ENCODE peak calls at places on chromosomes 1 and 21, in four cellular contexts. O is SK-N-SH, H is Panc1, M is A549. I is an unnamed sample. For H3K4me1, the result is how much of the 10 kb centered on the place peaks cover.

GRCh38 chr1:109986054-109986444 is 1.5 kb downstream of the AHCYL1 start:
- DNase-seq in O (no peak), H (no peak), M (no peak), I (peak)

GRCh38 chr1:189269011-189269410 is 1208.7 kb downstream of the BRINP3 start:
- DNase-seq in O (no peak), H (no peak), M (peak), I (peak)

GRCh38 chr1:18107671-18108312 is at the start of gene IGSF21:
- DNase-seq in O (peak), H (no peak), M (no peak), I (peak)

GRCh38 chr21:44530903-44531605 is 8.9 kb downstream of the KRTAP10-1 start:
- DNase-seq in O (no peak), H (no peak), M (no peak), I (no peak)

GRCh38 chr1:169683661-169684060 is 27.8 kb downstream of the SELL start:
- DNase-seq in O (no peak), H (no peak), M (no peak), I (no peak)

GRCh38 chr21:44282370-44282769 is 3.3 kb upstream of the AIRE start:
- DNase-seq in O (no peak), H (no peak), M (no peak), I (no peak)

GRCh38 chr1:20110679-20111078 is 8.7 kb downstream of the PLA2G2D start:
- DNase-seq in O (no peak), H (no peak), M (no peak), I (no peak)

GRCh38 chr1:43344267-43344666 is 6.6 kb downstream of the MPL start:
- DNase-seq in O (no peak), H (no peak), M (no peak), I (no peak)

GRCh38 chr1:27726173-27726793 is 522 bp downstream of the FAM76A start:
- DNase-seq in O (peak), H (no peak), M (peak), I (peak)

GRCh38 chr1:78722521-78722920 is 72.9 kb downstream of the IFI44 start:
- DNase-seq in O (no peak), H (no peak), M (no peak), I (no peak)

GRCh38 chr1:24897263-24898151 is 32.6 kb downstream of the RUNX3 start:
- DNase-seq in O (peak), H (no peak), M (no peak), I (no peak)

GRCh38 chr1:236287757-236288619 is 6.2 kb upstream of the ERO1B start:
- DNase-seq in O (peak), H (no peak), M (no peak), I (peak)

GRCh38 chr1:2494323-2494693 is 18.2 kb downstream of the PLCH2 start:
- DNase-seq in O (no peak), H (peak), M (peak), I (no peak)

GRCh38 chr1:154860154-154860870 is 9.8 kb downstream of the KCNN3 start:
- DNase-seq in O (no peak), H (no peak), M (no peak), I (no peak)

GRCh38 chr1:204623894-204624361 is 61.6 kb downstream of the LRRN2 start:
- DNase-seq in O (peak), H (no peak), M (peak), I (peak)

GRCh38 chr1:116375165-116375883 is 2.3 kb downstream of the ATP1A1 start:
- DNase-seq in O (no peak), H (no peak), M (no peak), I (no peak)

GRCh38 chr1:67570473-67571143 is 114.4 kb upstream of the GADD45A start:
- DNase-seq in O (no peak), H (no peak), M (peak), I (no peak)

GRCh38 chr1:204426035-204426436 is 14.4 kb upstream of the PPP1R15B start:
- DNase-seq in O (no peak), H (no peak), M (peak), I (no peak)

GRCh38 chr1:33878392-33878791 is 14.5 kb downstream of the HMGB4 start:
- DNase-seq in O (no peak), H (no peak), M (no peak), I (no peak)

GRCh38 chr1:174968750-174969244 is 30.9 kb upstream of the CACYBP start:
- DNase-seq in O (no peak), H (no peak), M (no peak), I (no peak)

GRCh38 chr1:152760551-152761190 is 2.8 kb downstream of the KPRP start:
- DNase-seq in O (no peak), H (no peak), M (no peak), I (no peak)

GRCh38 chr1:48177257-48177656 is 45.3 kb upstream of the SLC5A9 start:
- DNase-seq in O (no peak), H (no peak), M (no peak), I (peak)

GRCh38 chr1:190436615-190437014 is 41.0 kb downstream of the BRINP3 start:
- DNase-seq in O (peak), H (peak), M (peak), I (no peak)

GRCh38 chr1:44377925-44378784 is 23.1 kb upstream of the ERI3 start:
- DNase-seq in O (peak), H (no peak), M (peak), I (peak)

GRCh38 chr1:228646717-228647522 is 88.4 kb upstream of the RHOU start:
- DNase-seq in O (peak), H (peak), M (peak), I (peak)

GRCh38 chr21:38913120-38913975 is 107.6 kb downstream of the ETS2 start:
- DNase-seq in O (peak), H (no peak), M (peak), I (peak)

GRCh38 chr1:155320661-155321576 is at the start of gene RUSC1:
- DNase-seq in O (peak), H (no peak), M (no peak), I (peak)

GRCh38 chr1:55154616-55155015 is 60.5 kb downstream of the USP24 start:
- DNase-seq in O (no peak), H (no peak), M (no peak), I (no peak)

GRCh38 chr1:210440081-210440480 is 111.4 kb downstream of the HHAT start:
- DNase-seq in O (no peak), H (no peak), M (no peak), I (no peak)

GRCh38 chr1:46058936-46059335 is 73.5 kb downstream of the PIK3R3 start:
- DNase-seq in O (no peak), H (no peak), M (no peak), I (no peak)

GRCh38 chr1:115839706-115840095 is 1.2 kb downstream of the NHLH2 start:
- DNase-seq in O (no peak), H (no peak), M (no peak), I (no peak)

GRCh38 chr1:80922906-80923305 is 877.8 kb upstream of the ADGRL2 start:
- DNase-seq in O (no peak), H (no peak), M (no peak), I (no peak)

GRCh38 chr21:42317341-42317741 is 2.1 kb upstream of the TFF3 start:
- DNase-seq in O (no peak), H (no peak), M (no peak), I (no peak)

GRCh38 chr1:63317007-63317813 is 5.2 kb upstream of the FOXD3 start:
- DNase-seq in O (peak), H (peak), M (peak), I (peak)

GRCh38 chr1:46719689-46720088 is 775 bp upstream of the EFCAB14 start:
- DNase-seq in O (no peak), H (no peak), M (no peak), I (peak)

GRCh38 chr1:172219966-172220365 is 200.5 kb upstream of the C1orf105 start:
- DNase-seq in O (no peak), H (no peak), M (no peak), I (no peak)

DNA sequence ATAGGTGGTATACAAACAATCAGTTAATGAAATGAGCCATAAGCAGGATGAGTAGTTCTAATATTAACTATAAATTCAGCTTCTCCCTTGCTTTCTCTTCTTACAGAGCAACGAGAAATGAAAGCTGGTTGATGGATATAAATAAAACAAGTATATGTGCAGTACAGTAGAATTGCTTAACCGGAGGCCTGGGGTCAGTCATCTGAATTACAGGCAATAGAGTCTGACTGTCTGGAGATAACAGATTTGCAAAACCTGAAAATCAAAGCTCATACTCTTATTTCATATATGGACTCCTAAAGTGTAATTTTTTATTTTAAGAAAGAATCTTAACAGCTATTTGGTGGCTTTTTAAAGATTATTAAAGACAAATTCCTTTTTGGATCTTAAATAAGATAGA is 43.1 kb upstream of the SGIP1 start:
- DNase-seq in O (peak), H (no peak), M (no peak), I (no peak)
- H3K4me1 ChIP-seq in O (under half), H (under half), M (under half), I (under half)

DNA sequence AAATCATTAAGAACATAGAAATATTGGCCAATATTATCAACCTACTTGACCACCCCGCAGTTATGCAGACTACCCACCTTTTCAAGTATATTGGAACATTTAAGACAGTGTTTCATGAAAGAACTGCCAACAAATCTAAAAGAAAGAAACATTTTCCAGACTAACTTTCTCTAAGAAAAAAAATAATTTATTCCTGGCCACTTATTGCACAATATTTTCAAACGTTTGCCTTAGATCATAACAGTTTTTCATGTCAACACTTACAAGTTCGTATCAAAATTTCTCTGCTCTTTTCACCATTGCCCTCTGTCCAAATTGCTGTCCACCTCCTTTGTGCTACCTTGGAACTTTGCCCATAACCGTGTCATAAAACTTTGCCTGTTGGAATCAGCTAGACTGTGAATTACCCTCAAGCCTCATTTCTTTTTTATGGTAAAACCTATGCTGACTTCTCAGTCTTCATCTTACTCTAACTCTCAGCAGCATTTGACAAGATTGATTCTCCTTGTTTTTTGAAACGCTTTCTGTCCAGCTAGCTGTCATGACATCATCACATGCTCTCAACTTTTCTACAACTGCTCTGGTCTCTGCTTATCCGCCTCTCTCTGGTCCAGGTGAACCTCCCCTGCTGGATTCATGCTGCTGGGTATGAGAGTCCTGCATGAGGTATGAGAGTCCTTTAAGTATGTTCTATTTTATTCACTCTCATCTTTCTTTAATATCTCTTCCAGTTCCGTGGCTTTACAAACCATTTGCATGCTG is 92.8 kb upstream of the CHRM3 start:
- DNase-seq in O (no peak), H (no peak), M (no peak), I (no peak)
- TF ChIP-seq REST in O (no peak), H (no peak), M (no peak), I (no peak)

DNA sequence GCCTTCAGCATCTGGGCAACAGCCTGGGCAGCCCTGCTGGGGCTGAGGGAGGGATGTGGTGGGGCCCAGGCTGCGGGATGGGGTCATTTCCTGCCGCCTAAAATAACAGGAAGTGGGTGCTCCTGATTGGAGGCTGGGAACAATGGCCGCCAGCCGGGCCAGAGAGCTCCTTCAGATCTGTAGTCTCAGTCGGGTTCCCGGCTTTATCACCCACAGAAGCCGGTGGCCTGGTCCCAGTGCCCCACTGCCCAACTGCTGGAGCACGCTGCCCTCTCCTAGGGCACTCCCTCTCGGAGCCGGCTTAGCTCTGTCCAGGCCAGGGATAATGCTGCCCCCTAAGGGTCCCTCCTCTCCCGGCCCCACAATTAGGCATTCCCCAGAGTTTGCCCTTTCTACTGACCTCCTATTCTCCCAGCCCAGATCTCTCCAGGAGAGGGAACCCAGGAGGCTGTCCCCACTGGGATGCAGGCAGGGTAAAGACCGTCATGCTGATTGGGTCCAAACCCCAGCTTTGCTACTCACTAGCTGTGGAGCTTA is 5.1 kb downstream of the MAP7D1 start:
- DNase-seq in O (peak), H (no peak), M (peak), I (peak)
- H3K4me1 ChIP-seq in O (under half), H (under half), M (half or more), I (under half)

GRCh38 chr1:238677567-238677966 is 708.8 kb upstream of the CHRM3 start:
- DNase-seq in O (no peak), H (no peak), M (no peak), I (no peak)

GRCh38 chr1:238675241-238675640 is 711.1 kb upstream of the CHRM3 start:
- DNase-seq in O (no peak), H (no peak), M (no peak), I (no peak)

GRCh38 chr1:238672262-238672661 is 714.1 kb upstream of the CHRM3 start:
- DNase-seq in O (peak), H (no peak), M (no peak), I (no peak)

GRCh38 chr1:238674331-238674730 is 712.0 kb upstream of the CHRM3 start:
- DNase-seq in O (no peak), H (no peak), M (no peak), I (no peak)

GRCh38 chr1:238673561-238673960 is 712.8 kb upstream of the CHRM3 start:
- DNase-seq in O (no peak), H (no peak), M (no peak), I (peak)
- TF ChIP-seq REST in O (no peak), H (no peak), M (no peak), I (no peak)

DNA sequence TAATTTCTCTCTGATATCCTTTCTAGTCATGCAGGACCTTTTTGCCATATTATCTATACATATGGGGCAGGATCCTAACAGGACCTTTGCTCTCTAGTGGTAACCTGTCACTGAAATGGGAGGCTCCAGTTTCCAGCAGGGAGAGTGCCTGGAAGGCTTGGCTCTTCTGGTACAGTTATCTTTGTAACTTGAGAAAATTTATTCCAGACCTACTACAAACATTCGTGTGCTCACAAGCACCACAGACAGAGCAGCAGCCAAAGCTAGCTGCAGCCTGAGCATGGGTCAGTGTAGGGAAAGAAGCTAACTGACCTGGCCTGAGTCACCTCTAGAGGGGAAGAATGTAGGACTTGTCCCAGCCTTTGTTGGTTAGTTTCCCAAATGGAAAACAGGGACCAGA is 86.5 kb upstream of the MACF1 start:
- DNase-seq in O (no peak), H (no peak), M (no peak), I (no peak)
- H3K4me1 ChIP-seq in O (under half), H (under half), M (under half), I (under half)

DNA sequence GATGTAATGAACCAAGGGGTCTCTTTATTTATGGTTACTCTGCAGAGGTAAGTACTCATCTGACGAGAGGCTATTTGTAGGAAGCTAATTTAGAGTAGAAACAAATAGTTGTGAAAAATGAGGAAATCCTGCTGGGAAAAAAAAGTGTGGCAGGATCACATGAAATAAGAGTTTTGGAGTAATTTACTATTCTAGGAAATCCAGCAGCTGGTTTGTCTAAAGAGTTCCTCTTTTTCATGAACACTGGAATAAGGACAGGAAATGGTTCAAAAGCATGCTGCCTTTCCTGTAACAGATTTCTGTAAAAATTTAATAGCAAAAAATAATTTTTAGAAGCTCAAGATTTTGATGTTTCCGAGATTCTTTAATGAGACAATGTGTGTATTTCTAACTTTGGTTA is 177.3 kb downstream of the CHRM3 start:
- DNase-seq in O (no peak), H (no peak), M (no peak), I (no peak)
- TF ChIP-seq REST in O (no peak), H (no peak), M (no peak), I (no peak)